ENCODE peak calls at places on chromosomes 6 and 20, in ten cellular contexts. O is ovary; Y is activated effector memory CD4-positive, alpha-beta T cell treated with anti-CD3 and anti-CD28 coated beads, Interleukin-2, amount 50 U/mL, for 16 hours; Z is H7; J is uterus; D is nephron progenitor cell; R is activated CD4-positive, alpha-beta T cell treated with anti-CD3 and anti-CD28 coated beads, Interleukin-2, amount 10 ng/mL, durations not matched to agents 7 days and 5 days; Q is NCI-H2171; M is AG10803; X is NCI-H510A. H is an unnamed sample.

GRCh38 chr6:164150221-164150620 is 735.7 kb downstream of the QKI start:
- DNase-seq in R (no peak), X (no peak), J (no peak), M (no peak), O (no peak), Z (no peak), Q (no peak), D (no peak), Y (no peak), H (no peak)

GRCh38 chr20:64079273-64080012 is at the start of gene RGS19:
- DNase-seq in Q (peak), Z (peak), Y (peak), R (peak), O (peak), X (no peak), J (peak), D (peak), M (peak), H (peak)

GRCh38 chr6:118768904-118769325 is 117.5 kb upstream of the CEP85L start:
- DNase-seq in Q (no peak), X (no peak), M (no peak), J (no peak), O (no peak), D (no peak), Z (no peak), R (peak), Y (no peak), H (no peak)

GRCh38 chr6:38319259-38320255 is 320.2 kb downstream of the BTBD9 start:
- DNase-seq in Z (peak), M (no peak), J (no peak), Y (no peak), X (no peak), O (no peak), Q (no peak), D (no peak), R (no peak), H (no peak)

GRCh38 chr6:7086488-7086887 is 21.3 kb upstream of the RREB1 start:
- DNase-seq in Y (peak), M (peak), D (no peak), X (no peak), R (peak), Q (no peak), J (peak), O (peak), Z (no peak), H (no peak)

GRCh38 chr20:16898433-16898832 is 150.3 kb downstream of the OTOR start:
- DNase-seq in Y (no peak), X (no peak), J (no peak), Z (no peak), M (peak), Q (no peak), O (no peak), R (no peak), D (no peak), H (no peak)

GRCh38 chr6:44342052-44342451 is 398 bp upstream of the SPATS1 start:
- DNase-seq in R (no peak), Z (no peak), Q (no peak), D (no peak), O (peak), X (no peak), Y (no peak), J (no peak), M (peak), H (no peak)

GRCh38 chr6:105990151-105990550 is 96.0 kb upstream of the PRDM1 start:
- DNase-seq in Z (no peak), M (no peak), J (no peak), D (no peak), R (no peak), O (no peak), Q (no peak), Y (no peak), X (no peak), H (no peak)

H was measured in neural crest cell.